ENCODE peak calls at places on chromosome 11, in seven cellular contexts. O is stomach, E is uterus, I is transverse colon, R is heart left ventricle, B is lower leg skin, W is A549. N is an unnamed sample.

GRCh38 chr11:28092786-28093185 is 15.2 kb downstream of the KIF18A start:
- DNase-seq in O (no peak), R (no peak), B (no peak), W (no peak), E (no peak), I (no peak), N (no peak)

GRCh38 chr11:16086229-16086628 is 270.1 kb downstream of the SOX6 start:
- DNase-seq in R (no peak), I (no peak), E (no peak), B (no peak), W (no peak), O (no peak), N (no peak)

GRCh38 chr11:945986-946385 is 20.3 kb downstream of the AP2A2 start:
- DNase-seq in O (no peak), I (no peak), R (no peak), E (no peak), B (no peak), W (peak), N (no peak)

GRCh38 chr11:115060840-115061239 is 382.5 kb downstream of the NXPE2 start:
- DNase-seq in B (no peak), I (no peak), E (no peak), O (no peak), R (no peak), W (no peak), N (no peak)

GRCh38 chr11:61345170-61345610 is 12.2 kb downstream of the TKFC start:
- DNase-seq in B (no peak), E (no peak), W (no peak), O (no peak), I (no peak), R (no peak), N (no peak)

GRCh38 chr11:79453617-79454016 is 12.8 kb upstream of the TENM4 start:
- DNase-seq in O (no peak), R (no peak), W (no peak), I (no peak), E (no peak), B (no peak), N (no peak)

GRCh38 chr11:3857628-3858027 is 2.2 kb downstream of the STIM1 start:
- DNase-seq in R (no peak), B (no peak), E (no peak), I (no peak), W (no peak), O (no peak), N (no peak)

GRCh38 chr11:2137202-2138071 is 1.8 kb downstream of the IGF2 start:
- DNase-seq in I (peak), W (peak), B (no peak), E (peak), O (peak), R (peak), N (no peak)

GRCh38 chr11:106399075-106399500 is 321.6 kb downstream of the AASDHPPT start:
- DNase-seq in I (no peak), O (no peak), B (peak), E (peak), R (peak), W (peak), N (no peak)

GRCh38 chr11:34198523-34198922 is 93.1 kb downstream of the NAT10 start:
- DNase-seq in I (no peak), R (no peak), O (no peak), E (no peak), W (no peak), B (no peak), N (no peak)

GRCh38 chr11:1197431-1197885 is 25.4 kb upstream of the MUC5B start:
- DNase-seq in E (peak), B (no peak), R (peak), I (peak), O (peak), W (no peak), N (peak)

GRCh38 chr11:69479591-69480271 is 1.7 kb upstream of the LINC01488 start:
- DNase-seq in R (peak), W (peak), O (peak), B (peak), I (peak), E (no peak), N (peak)

GRCh38 chr11:10394229-10395100 is 60.6 kb upstream of the AMPD3 start:
- DNase-seq in E (no peak), B (no peak), R (no peak), I (no peak), W (peak), O (no peak), N (no peak)

GRCh38 chr11:71927813-71928738 is at the start of gene XNDC1N:
- DNase-seq in R (peak), W (peak), I (peak), O (peak), E (peak), B (peak), N (peak)

GRCh38 chr11:2390871-2391662 is 9.5 kb upstream of the TSSC4 start:
- DNase-seq in B (no peak), I (peak), W (peak), R (no peak), E (peak), O (no peak), N (no peak)

GRCh38 chr11:60959445-60959844 is 7.5 kb upstream of the SLC15A3 start:
- DNase-seq in E (no peak), R (no peak), O (no peak), I (no peak), W (no peak), B (no peak), N (no peak)

GRCh38 chr11:459511-460220 is 9.6 kb downstream of the PTDSS2 start:
- DNase-seq in I (no peak), O (no peak), W (no peak), B (no peak), R (no peak), E (no peak), N (no peak)

GRCh38 chr11:131678658-131679340 is 308.4 kb downstream of the NTM start:
- DNase-seq in O (no peak), B (no peak), W (no peak), I (no peak), R (no peak), E (no peak), N (no peak)

GRCh38 chr11:128482512-128483191 is 104.7 kb downstream of the ETS1 start:
- DNase-seq in O (no peak), B (no peak), I (no peak), W (no peak), E (no peak), R (peak), N (no peak)

GRCh38 chr11:79414644-79415317 is 26.0 kb downstream of the TENM4 start:
- DNase-seq in W (no peak), B (no peak), R (no peak), O (no peak), I (no peak), E (peak), N (no peak)

GRCh38 chr11:27679136-27680015 is 20.9 kb downstream of the BDNF start:
- DNase-seq in I (no peak), B (no peak), O (no peak), R (no peak), E (no peak), W (no peak), N (no peak)

GRCh38 chr11:95586681-95587080 is 202.9 kb downstream of the FAM76B start:
- DNase-seq in W (no peak), R (no peak), I (no peak), E (no peak), B (no peak), O (no peak), N (no peak)

GRCh38 chr11:67278135-67278938 is 10.8 kb upstream of the ANKRD13D start:
- DNase-seq in B (no peak), W (no peak), I (no peak), O (no peak), R (no peak), E (no peak), N (peak)

GRCh38 chr11:2267871-2268825 is 2.2 kb downstream of the ASCL2 start:
- DNase-seq in E (peak), B (peak), R (no peak), O (peak), I (no peak), W (no peak), N (no peak)

GRCh38 chr11:128825050-128825806 is 41.9 kb downstream of the KCNJ1 start:
- DNase-seq in R (no peak), B (no peak), W (no peak), I (no peak), E (no peak), O (no peak), N (peak)

GRCh38 chr11:102309621-102310541 is 7.4 kb upstream of the BIRC3 start:
- DNase-seq in W (peak), R (no peak), E (no peak), I (no peak), B (no peak), O (no peak), N (peak)

GRCh38 chr11:129918361-129918760 is 23.0 kb upstream of the NFRKB start:
- DNase-seq in I (no peak), W (no peak), R (no peak), B (no peak), E (no peak), O (no peak), N (no peak)

GRCh38 chr11:64869571-64870175 is 8.7 kb downstream of the EHD1 start:
- DNase-seq in O (no peak), I (no peak), R (no peak), B (no peak), W (no peak), E (no peak), N (peak)
- TF ChIP-seq POLR2A in O (no peak), I (no peak), R (no peak), B (no peak), W (no peak), E (no peak), N (no peak)

GRCh38 chr11:93389737-93390136 is 59.2 kb downstream of the DEUP1 start:
- DNase-seq in W (no peak), I (no peak), R (no peak), E (no peak), B (no peak), O (no peak), N (no peak)

GRCh38 chr11:93396356-93396755 is 65.8 kb downstream of the DEUP1 start:
- DNase-seq in R (no peak), E (no peak), O (no peak), B (no peak), W (no peak), I (no peak), N (no peak)

GRCh38 chr11:93392862-93393261 is 62.3 kb downstream of the DEUP1 start:
- DNase-seq in B (no peak), R (no peak), E (no peak), W (no peak), O (no peak), I (no peak), N (no peak)

GRCh38 chr11:93393386-93393785 is 62.8 kb downstream of the DEUP1 start:
- DNase-seq in E (no peak), B (no peak), R (no peak), O (no peak), W (no peak), I (no peak), N (no peak)
- H3K4me3 ChIP-seq in E (no peak), B (no peak), R (no peak), O (no peak), W (no peak), I (no peak), N (no peak)

DNA sequence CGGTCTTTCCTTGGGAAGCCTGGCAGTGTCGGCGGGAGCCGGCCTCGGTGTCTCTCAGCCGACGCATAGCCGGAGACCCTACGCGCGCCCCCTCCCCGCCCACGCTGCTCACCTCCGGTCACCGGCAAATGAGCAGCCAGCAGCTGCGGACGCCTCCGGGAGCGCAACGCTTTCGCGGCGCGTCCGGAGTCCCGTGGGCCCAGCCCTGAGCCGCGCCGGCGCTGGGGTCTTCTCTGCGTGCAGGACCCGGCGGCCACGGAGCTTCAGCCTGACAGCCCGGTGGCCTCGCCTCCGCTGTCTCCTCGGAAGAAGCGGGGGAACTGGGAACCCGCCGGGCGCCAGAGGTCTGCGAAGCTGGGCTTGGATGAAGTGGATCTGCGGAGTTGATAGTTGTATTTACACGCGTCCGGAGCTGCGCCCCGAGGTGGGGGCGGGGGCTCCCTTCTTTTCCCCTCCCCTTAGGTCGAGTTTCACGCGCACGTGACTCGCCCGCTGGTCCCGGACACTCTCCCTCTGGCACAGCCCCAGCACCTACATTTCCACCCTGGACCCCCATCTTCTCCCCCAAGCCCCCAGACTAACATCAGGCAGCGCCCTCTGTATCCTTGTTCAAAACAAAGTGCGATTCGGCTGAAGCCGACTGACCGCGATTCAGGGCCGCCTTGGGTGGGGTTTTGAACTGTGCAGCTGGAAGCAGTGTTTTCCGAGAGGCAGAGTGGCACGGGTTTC is at the start of gene SLC43A1:
- DNase-seq in B (no peak), R (peak), W (no peak), I (peak), E (peak), O (peak), N (peak)
- TF ChIP-seq POLR2A in B (no peak), R (peak), W (no peak), I (no peak), E (peak), O (no peak), N (no peak)

GRCh38 chr11:117068303-117068860 is 29.8 kb downstream of the SIK3 start:
- DNase-seq in I (no peak), B (no peak), E (no peak), R (no peak), W (no peak), O (no peak), N (no peak)

GRCh38 chr11:117066959-117067358 is 31.3 kb downstream of the SIK3 start:
- DNase-seq in B (no peak), E (no peak), I (no peak), O (no peak), R (no peak), W (no peak), N (no peak)

GRCh38 chr11:117062503-117062902 is 35.7 kb downstream of the SIK3 start:
- DNase-seq in W (no peak), R (no peak), B (no peak), O (no peak), E (no peak), I (no peak), N (no peak)

GRCh38 chr11:117061256-117061655 is 37.0 kb downstream of the SIK3 start:
- DNase-seq in I (no peak), R (no peak), E (no peak), O (no peak), B (no peak), W (no peak), N (no peak)

DNA sequence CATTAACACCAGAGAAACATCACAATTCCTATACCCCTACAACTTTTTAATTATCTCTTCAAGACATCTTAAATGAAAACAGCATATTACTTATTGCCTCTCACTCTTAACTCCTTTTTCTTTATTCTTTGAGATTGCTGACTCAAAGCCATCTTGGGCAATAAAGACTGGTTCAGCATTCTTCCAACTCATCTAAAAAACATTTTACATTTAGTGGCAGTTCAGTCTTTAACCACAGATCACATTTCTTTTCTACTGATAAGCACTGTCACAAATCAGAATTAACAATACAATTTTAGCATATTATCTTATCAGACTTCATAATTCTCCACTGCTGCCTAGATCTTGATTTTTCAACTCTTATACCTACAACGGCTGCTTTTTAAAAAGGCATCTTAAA is 34.0 kb downstream of the SIK3 start:
- DNase-seq in E (no peak), W (no peak), I (no peak), R (no peak), O (no peak), B (no peak), N (no peak)
- H3K4me3 ChIP-seq in E (no peak), W (no peak), I (no peak), R (no peak), O (no peak), B (no peak), N (no peak)

GRCh38 chr11:66230978-66231377 is 37.5 kb upstream of the RAB1B start:
- DNase-seq in E (no peak), O (no peak), B (no peak), I (no peak), R (no peak), W (no peak), N (no peak)

GRCh38 chr11:66231561-66231960 is 36.9 kb upstream of the RAB1B start:
- DNase-seq in E (no peak), I (no peak), W (no peak), O (no peak), R (no peak), B (no peak), N (no peak)

GRCh38 chr11:66235141-66235540 is 33.3 kb upstream of the RAB1B start:
- DNase-seq in I (no peak), R (no peak), E (no peak), O (no peak), W (no peak), B (no peak), N (no peak)

GRCh38 chr11:66233301-66233700 is 35.1 kb upstream of the RAB1B start:
- DNase-seq in B (no peak), W (no peak), R (no peak), I (no peak), O (no peak), E (no peak), N (no peak)

DNA sequence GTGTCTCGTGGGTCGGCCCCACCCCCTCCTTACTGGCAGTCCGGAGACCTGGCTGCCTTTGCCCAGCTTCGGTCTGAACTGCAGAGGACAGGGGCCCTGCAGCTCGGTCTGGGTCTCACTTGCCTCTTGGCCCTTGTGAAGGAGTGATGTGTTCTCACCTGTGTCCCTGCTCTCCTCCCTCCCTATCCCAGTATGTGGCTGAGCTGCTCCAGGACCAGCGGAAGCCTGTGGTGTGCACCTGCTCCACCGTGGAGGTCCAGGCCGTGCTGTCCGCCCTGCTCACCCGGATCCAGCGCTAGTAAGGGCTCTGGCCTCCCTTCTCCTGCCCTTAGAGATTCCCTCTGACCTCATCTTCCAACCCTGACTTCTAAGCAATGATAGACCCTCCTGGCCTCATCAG is 35.7 kb upstream of the RAB1B start:
- DNase-seq in E (no peak), O (no peak), I (no peak), B (no peak), R (no peak), W (no peak), N (no peak)
- TF ChIP-seq POLR2A in E (no peak), O (no peak), I (no peak), B (no peak), R (no peak), W (no peak), N (no peak)

GRCh38 chr11:32069361-32070058 is 21.4 kb upstream of the RCN1 start:
- DNase-seq in E (no peak), B (no peak), W (no peak), I (no peak), R (no peak), O (no peak), N (no peak)
- H3K4me3 ChIP-seq in E (no peak), B (no peak), W (no peak), I (no peak), R (no peak), O (no peak), N (no peak)

DNA sequence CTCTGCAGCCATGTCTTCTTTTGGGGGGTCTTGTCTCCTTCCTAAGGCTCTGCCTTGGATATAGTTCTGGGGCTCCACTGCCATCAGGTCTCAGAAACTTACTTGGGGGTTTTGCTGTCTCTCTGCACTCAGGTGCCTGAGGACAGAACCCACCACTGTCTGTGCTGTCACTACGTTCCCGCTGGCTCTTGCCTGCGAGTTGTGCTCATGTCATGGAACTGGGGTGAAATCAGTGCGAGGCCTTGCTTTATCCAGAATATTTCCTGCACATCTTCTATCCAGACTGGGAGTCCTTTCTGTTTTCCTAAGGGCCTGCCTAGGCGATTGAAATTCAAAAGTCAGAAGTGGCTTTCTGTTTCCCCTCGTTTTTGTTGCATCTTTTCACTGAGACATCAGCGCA is 6.6 kb upstream of the USP2 start:
- DNase-seq in B (no peak), R (no peak), O (no peak), E (no peak), I (no peak), W (no peak), N (no peak)
- TF ChIP-seq POLR2A in B (no peak), R (no peak), O (no peak), E (no peak), I (no peak), W (no peak), N (no peak)